ENCODE peak calls at places on chromosome 7, in five cellular contexts. F, C, Z, E and Y are unnamed samples.

GRCh38 chr7:27108390-27109127 is 6.1 kb upstream of the HOXA2 start:
- DNase-seq in F (peak), C (peak), Z (peak), E (no peak), Y (no peak)

GRCh38 chr7:117669818-117670217 is 190.0 kb downstream of the CFTR start:
- DNase-seq in F (no peak), C (no peak), Z (no peak), E (no peak), Y (no peak)

GRCh38 chr7:29851487-29851886 is 45.2 kb downstream of the WIPF3 start:
- DNase-seq in F (no peak), C (no peak), Z (no peak), E (no peak), Y (no peak)

GRCh38 chr7:47254081-47255006 is 327.6 kb downstream of the TNS3 start:
- DNase-seq in F (peak), C (peak), Z (peak), E (no peak), Y (peak)

GRCh38 chr7:42069625-42070024 is 167.4 kb downstream of the GLI3 start:
- DNase-seq in F (no peak), C (no peak), Z (no peak), E (no peak), Y (no peak)

GRCh38 chr7:90312745-90313144 is 8.4 kb downstream of the FAM237B start:
- DNase-seq in F (no peak), C (no peak), Z (no peak), E (no peak), Y (no peak)

GRCh38 chr7:23471090-23471859 is 984 bp upstream of the IGF2BP3 start:
- DNase-seq in F (peak), C (no peak), Z (no peak), E (no peak), Y (no peak)

GRCh38 chr7:138243430-138243829 is 167.2 kb downstream of the AKR1D1 start:
- DNase-seq in F (no peak), C (no peak), Z (no peak), E (no peak), Y (no peak)

GRCh38 chr7:842436-843031 is 10.3 kb downstream of the SUN1 start:
- DNase-seq in F (no peak), C (no peak), Z (no peak), E (no peak), Y (peak)

GRCh38 chr7:87363342-87363741 is 17.9 kb downstream of the CROT start:
- DNase-seq in F (no peak), C (no peak), Z (no peak), E (no peak), Y (no peak)

GRCh38 chr7:7884855-7885254 is 83.7 kb upstream of the GLCCI1 start:
- DNase-seq in F (peak), C (no peak), Z (no peak), E (no peak), Y (no peak)

GRCh38 chr7:2254429-2255144 is 12.6 kb downstream of the NUDT1 start:
- DNase-seq in F (no peak), C (no peak), Z (no peak), E (no peak), Y (no peak)

GRCh38 chr7:95871078-95871848 is 98.9 kb downstream of the DYNC1I1 start:
- DNase-seq in F (peak), C (no peak), Z (no peak), E (no peak), Y (no peak)

GRCh38 chr7:47394751-47395252 is 187.1 kb downstream of the TNS3 start:
- DNase-seq in F (no peak), C (no peak), Z (no peak), E (no peak), Y (no peak)

GRCh38 chr7:91135300-91135699 is 128.9 kb upstream of the FZD1 start:
- DNase-seq in F (no peak), C (no peak), Z (no peak), E (no peak), Y (no peak)

GRCh38 chr7:112669306-112669705 is 120.9 kb downstream of the TMEM168 start:
- DNase-seq in F (no peak), C (no peak), Z (no peak), E (no peak), Y (no peak)

GRCh38 chr7:85090138-85090537 is 96.7 kb downstream of the SEMA3D start:
- DNase-seq in F (no peak), C (no peak), Z (peak), E (no peak), Y (no peak)

GRCh38 chr7:142954680-142955268 is 7.4 kb downstream of the KEL start:
- DNase-seq in F (no peak), C (no peak), Z (no peak), E (no peak), Y (no peak)

DNA sequence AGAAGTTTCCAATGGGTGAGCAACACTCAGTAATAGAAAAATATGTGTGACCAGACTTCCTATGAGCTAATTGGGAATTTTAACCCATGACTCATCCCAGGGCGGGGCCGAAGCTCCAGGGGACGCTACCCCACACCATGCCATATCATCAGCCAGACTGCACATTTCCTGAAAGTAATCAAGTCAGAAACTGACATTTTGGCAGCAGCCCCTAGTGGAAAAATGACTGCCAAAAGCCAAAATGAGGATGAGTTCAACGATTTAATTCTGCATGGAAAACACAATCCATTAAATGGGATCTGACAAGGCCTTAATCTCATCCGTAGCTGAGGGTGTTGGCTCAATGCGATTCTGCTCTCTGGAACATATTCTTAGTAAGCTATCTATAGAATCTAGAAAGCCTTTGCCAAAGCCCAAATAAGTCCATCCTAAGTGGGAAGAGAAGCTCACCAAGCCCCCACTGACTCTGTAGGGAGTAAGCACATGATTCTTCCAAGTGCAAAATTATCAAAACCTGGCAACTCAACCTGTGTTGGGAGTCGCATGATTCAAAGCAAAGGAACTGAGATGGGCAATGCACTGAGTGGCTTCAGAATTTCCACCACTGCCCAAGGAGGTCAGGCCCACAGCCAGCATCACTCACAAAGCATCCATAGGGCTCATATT is 93.1 kb upstream of the PDE1C start:
- DNase-seq in F (peak), C (peak), Z (peak), E (no peak), Y (no peak)
- H3K27ac ChIP-seq in F (peak), C (no peak), Z (peak), E (no peak), Y (peak)

DNA sequence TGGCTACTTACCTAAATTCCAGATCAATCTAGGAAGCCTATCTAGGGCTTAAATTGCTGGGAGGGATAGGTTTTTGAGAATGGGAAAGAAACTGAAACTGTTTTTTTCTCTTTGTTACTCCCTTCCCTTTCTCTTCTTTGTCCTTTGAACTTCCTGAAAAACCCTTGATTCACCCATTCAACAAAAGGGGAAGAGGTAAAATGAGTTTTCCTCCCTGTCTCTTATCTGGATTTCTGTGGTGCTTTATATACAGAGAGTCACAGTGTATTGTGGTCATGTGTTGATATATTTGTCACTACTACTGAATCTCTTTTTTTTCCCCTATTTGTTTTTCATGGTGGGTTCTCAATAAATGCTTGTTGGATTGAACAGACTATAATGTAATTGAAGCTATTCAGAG is 19.8 kb upstream of the NUP205 start:
- DNase-seq in F (no peak), C (no peak), Z (no peak), E (no peak), Y (no peak)
- H3K27ac ChIP-seq in F (no peak), C (no peak), Z (no peak), E (no peak), Y (no peak)

GRCh38 chr7:38186593-38187314 is 8.7 kb downstream of the STARD3NL start:
- DNase-seq in F (peak), C (no peak), Z (no peak), E (no peak), Y (no peak)
- H3K27ac ChIP-seq in F (no peak), C (no peak), Z (no peak), E (no peak), Y (no peak)

DNA sequence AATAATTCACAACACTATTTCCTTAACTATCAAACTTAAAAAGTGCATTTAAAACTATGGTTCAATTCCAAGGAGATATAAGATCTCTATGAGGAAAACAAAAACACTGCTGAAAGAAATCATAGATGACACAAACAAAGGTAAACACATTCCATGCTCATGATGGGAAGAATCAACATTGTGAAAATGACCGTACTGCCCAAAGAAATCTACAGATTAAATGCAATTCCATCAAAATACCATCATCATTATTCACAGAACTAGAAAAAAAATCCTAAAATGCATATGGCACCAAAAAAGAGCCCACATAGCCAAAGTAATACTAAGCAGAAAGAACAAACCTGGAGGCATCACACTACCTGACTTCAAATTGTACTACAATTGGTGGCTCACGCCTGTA is 159.9 kb upstream of the EEPD1 start:
- DNase-seq in F (no peak), C (no peak), Z (no peak), E (no peak), Y (no peak)
- H3K27ac ChIP-seq in F (no peak), C (no peak), Z (no peak), E (no peak), Y (no peak)

DNA sequence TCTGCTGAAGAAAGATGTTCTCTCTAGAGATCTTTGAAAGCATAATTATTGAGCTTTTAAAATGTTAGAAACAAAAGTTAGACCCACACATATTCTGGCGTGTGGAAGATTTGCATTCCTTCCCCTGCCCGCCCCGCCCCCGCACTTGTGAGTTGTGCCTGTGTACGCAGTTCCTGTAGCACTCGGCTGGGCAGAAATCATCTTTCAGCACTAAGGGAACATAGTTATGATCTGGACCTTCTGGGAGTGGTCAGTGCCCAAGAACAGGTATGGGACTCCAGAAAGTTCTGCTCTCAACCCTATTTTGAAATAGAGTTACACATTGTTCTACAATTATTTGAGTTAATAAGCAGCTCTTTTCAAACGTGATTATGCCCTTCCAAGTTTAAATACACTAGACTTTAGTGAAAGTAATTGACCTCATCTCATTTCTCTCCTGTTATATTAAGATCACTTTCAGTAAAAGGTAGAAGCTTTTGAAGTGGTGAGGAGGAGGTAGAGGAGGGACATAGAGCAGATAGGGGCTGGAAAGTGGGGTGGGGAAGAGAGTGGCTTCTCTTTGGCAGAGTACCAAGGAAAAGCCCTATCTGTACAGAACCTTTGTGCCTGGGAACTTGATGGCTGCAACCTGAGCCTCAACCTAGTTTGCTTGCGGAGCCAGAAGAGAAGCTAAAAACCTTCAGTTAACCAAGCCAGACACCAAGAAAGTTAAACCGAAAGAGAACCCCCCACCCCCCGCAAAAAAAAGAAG is 5.7 kb downstream of the BLVRA start:
- DNase-seq in F (no peak), C (peak), Z (peak), E (no peak), Y (no peak)
- H3K27ac ChIP-seq in F (no peak), C (peak), Z (no peak), E (no peak), Y (no peak)

GRCh38 chr7:51067757-51068156 is 248.9 kb downstream of the COBL start:
- DNase-seq in F (peak), C (peak), Z (no peak), E (no peak), Y (peak)
- H3K27ac ChIP-seq in F (no peak), C (no peak), Z (no peak), E (no peak), Y (peak)